ENCODE peak calls at places on chromosomes 12 and 14, in seven cellular contexts. One of them, this sample, is unnamed.

GRCh38 chr12:5648692-5649338 is 216.9 kb downstream of the NTF3 start:
- DNase-seq in gastrocnemius medialis: no peak
- DNase-seq in heart right ventricle: no peak
- DNase-seq in spleen: no peak
- DNase-seq in sigmoid colon: no peak
- DNase-seq in neuronal stem cell: peak; percentile 43
- DNase-seq in transverse colon: no peak
- DNase-seq in this sample: peak; percentile 30

GRCh38 chr12:95003921-95004272 is 400 bp upstream of the NDUFA12 start:
- DNase-seq in neuronal stem cell: no peak
- DNase-seq in gastrocnemius medialis: no peak
- DNase-seq in spleen: no peak
- DNase-seq in transverse colon: no peak
- DNase-seq in sigmoid colon: no peak
- DNase-seq in heart right ventricle: no peak
- DNase-seq in this sample: no peak

GRCh38 chr12:46585854-46586621 is 213.5 kb upstream of the SLC38A2 start:
- DNase-seq in spleen: no peak
- DNase-seq in gastrocnemius medialis: no peak
- DNase-seq in transverse colon: peak; percentile 62
- DNase-seq in sigmoid colon: no peak
- DNase-seq in neuronal stem cell: peak; percentile 53
- DNase-seq in heart right ventricle: no peak
- DNase-seq in this sample: no peak

GRCh38 chr14:68785817-68786490 is 6.9 kb downstream of the ZFP36L1 start:
- DNase-seq in sigmoid colon: peak; percentile 78
- DNase-seq in neuronal stem cell: no peak
- DNase-seq in gastrocnemius medialis: no peak
- DNase-seq in spleen: peak; percentile 72
- DNase-seq in transverse colon: peak; percentile 34
- DNase-seq in heart right ventricle: no peak
- DNase-seq in this sample: peak; percentile 63

GRCh38 chr12:71702590-71702989 is 16.7 kb downstream of the TMEM19 start:
- DNase-seq in neuronal stem cell: no peak
- DNase-seq in transverse colon: no peak
- DNase-seq in sigmoid colon: no peak
- DNase-seq in heart right ventricle: no peak
- DNase-seq in gastrocnemius medialis: no peak
- DNase-seq in spleen: no peak
- DNase-seq in this sample: no peak

GRCh38 chr12:76810690-76811434 is 46.9 kb downstream of the ZDHHC17 start:
- DNase-seq in gastrocnemius medialis: no peak
- DNase-seq in spleen: no peak
- DNase-seq in transverse colon: no peak
- DNase-seq in heart right ventricle: no peak
- DNase-seq in sigmoid colon: no peak
- DNase-seq in neuronal stem cell: no peak
- DNase-seq in this sample: no peak

GRCh38 chr12:127262658-127263057 is 1004.3 kb upstream of the TMEM132C start:
- DNase-seq in spleen: no peak
- DNase-seq in heart right ventricle: no peak
- DNase-seq in gastrocnemius medialis: no peak
- DNase-seq in transverse colon: no peak
- DNase-seq in neuronal stem cell: no peak
- DNase-seq in sigmoid colon: no peak
- DNase-seq in this sample: no peak

GRCh38 chr12:99907210-99907609 is 77.5 kb downstream of the ANKS1B start:
- DNase-seq in transverse colon: no peak
- DNase-seq in neuronal stem cell: no peak
- DNase-seq in sigmoid colon: no peak
- DNase-seq in heart right ventricle: no peak
- DNase-seq in gastrocnemius medialis: no peak
- DNase-seq in spleen: no peak
- DNase-seq in this sample: no peak

GRCh38 chr14:67335781-67336180 is 23.8 kb downstream of the ATP6V1D start:
- DNase-seq in transverse colon: no peak
- DNase-seq in neuronal stem cell: no peak
- DNase-seq in gastrocnemius medialis: no peak
- DNase-seq in heart right ventricle: no peak
- DNase-seq in sigmoid colon: no peak
- DNase-seq in spleen: no peak
- DNase-seq in this sample: no peak

GRCh38 chr14:48983355-48983888 is 602.8 kb downstream of the RPS29 start:
- DNase-seq in spleen: no peak
- DNase-seq in sigmoid colon: no peak
- DNase-seq in heart right ventricle: no peak
- DNase-seq in neuronal stem cell: no peak
- DNase-seq in gastrocnemius medialis: no peak
- DNase-seq in transverse colon: no peak
- DNase-seq in this sample: no peak

GRCh38 chr14:100546051-100546443 is 41.2 kb downstream of the BEGAIN start:
- DNase-seq in transverse colon: no peak
- DNase-seq in gastrocnemius medialis: no peak
- DNase-seq in sigmoid colon: no peak
- DNase-seq in spleen: no peak
- DNase-seq in neuronal stem cell: no peak
- DNase-seq in heart right ventricle: peak; percentile 41
- DNase-seq in this sample: no peak

GRCh38 chr12:88266851-88267360 is 124.8 kb downstream of the TMTC3 start:
- DNase-seq in heart right ventricle: no peak
- DNase-seq in transverse colon: no peak
- DNase-seq in sigmoid colon: no peak
- DNase-seq in gastrocnemius medialis: no peak
- DNase-seq in spleen: no peak
- DNase-seq in neuronal stem cell: no peak
- DNase-seq in this sample: no peak

GRCh38 chr12:120720234-120720968 is 5.2 kb upstream of the ACADS start:
- DNase-seq in sigmoid colon: peak; percentile 73
- DNase-seq in transverse colon: no peak
- DNase-seq in spleen: peak; percentile 33
- DNase-seq in heart right ventricle: no peak
- DNase-seq in neuronal stem cell: no peak
- DNase-seq in gastrocnemius medialis: peak; percentile 64
- DNase-seq in this sample: no peak

GRCh38 chr14:106665814-106666213 is 1139.4 kb downstream of the TMEM121 start:
- DNase-seq in spleen: no peak
- DNase-seq in heart right ventricle: no peak
- DNase-seq in sigmoid colon: no peak
- DNase-seq in transverse colon: no peak
- DNase-seq in neuronal stem cell: no peak
- DNase-seq in gastrocnemius medialis: no peak
- DNase-seq in this sample: no peak

GRCh38 chr14:60111732-60112131 is 20.0 kb downstream of the PCNX4 start:
- DNase-seq in neuronal stem cell: no peak
- DNase-seq in heart right ventricle: no peak
- DNase-seq in transverse colon: no peak
- DNase-seq in spleen: no peak
- DNase-seq in gastrocnemius medialis: no peak
- DNase-seq in sigmoid colon: no peak
- DNase-seq in this sample: no peak
- H3K4me3 ChIP-seq in neuronal stem cell: no peak overlapping the region
- H3K4me3 ChIP-seq in heart right ventricle: no peak overlapping the region
- H3K4me3 ChIP-seq in transverse colon: no peak overlapping the region
- H3K4me3 ChIP-seq in spleen: no peak overlapping the region
- H3K4me3 ChIP-seq in gastrocnemius medialis: no peak overlapping the region
- H3K4me3 ChIP-seq in sigmoid colon: no peak overlapping the region
- H3K4me3 ChIP-seq in this sample: no peak overlapping the region

GRCh38 chr12:64718649-64719048 is 40.6 kb downstream of the GNS start:
- DNase-seq in sigmoid colon: no peak
- DNase-seq in spleen: no peak
- DNase-seq in gastrocnemius medialis: no peak
- DNase-seq in neuronal stem cell: no peak
- DNase-seq in transverse colon: no peak
- DNase-seq in heart right ventricle: no peak
- DNase-seq in this sample: no peak

GRCh38 chr12:64720884-64721283 is 38.3 kb downstream of the GNS start:
- DNase-seq in heart right ventricle: no peak
- DNase-seq in spleen: no peak
- DNase-seq in gastrocnemius medialis: no peak
- DNase-seq in transverse colon: no peak
- DNase-seq in neuronal stem cell: no peak
- DNase-seq in sigmoid colon: no peak
- DNase-seq in this sample: no peak

GRCh38 chr12:64723630-64724029 is 35.6 kb downstream of the GNS start:
- DNase-seq in transverse colon: no peak
- DNase-seq in sigmoid colon: no peak
- DNase-seq in neuronal stem cell: no peak
- DNase-seq in heart right ventricle: no peak
- DNase-seq in gastrocnemius medialis: no peak
- DNase-seq in spleen: no peak
- DNase-seq in this sample: no peak

GRCh38 chr12:64722835-64723234 is 36.4 kb downstream of the GNS start:
- DNase-seq in neuronal stem cell: no peak
- DNase-seq in heart right ventricle: no peak
- DNase-seq in spleen: no peak
- DNase-seq in gastrocnemius medialis: no peak
- DNase-seq in sigmoid colon: no peak
- DNase-seq in transverse colon: no peak
- DNase-seq in this sample: no peak

DNA sequence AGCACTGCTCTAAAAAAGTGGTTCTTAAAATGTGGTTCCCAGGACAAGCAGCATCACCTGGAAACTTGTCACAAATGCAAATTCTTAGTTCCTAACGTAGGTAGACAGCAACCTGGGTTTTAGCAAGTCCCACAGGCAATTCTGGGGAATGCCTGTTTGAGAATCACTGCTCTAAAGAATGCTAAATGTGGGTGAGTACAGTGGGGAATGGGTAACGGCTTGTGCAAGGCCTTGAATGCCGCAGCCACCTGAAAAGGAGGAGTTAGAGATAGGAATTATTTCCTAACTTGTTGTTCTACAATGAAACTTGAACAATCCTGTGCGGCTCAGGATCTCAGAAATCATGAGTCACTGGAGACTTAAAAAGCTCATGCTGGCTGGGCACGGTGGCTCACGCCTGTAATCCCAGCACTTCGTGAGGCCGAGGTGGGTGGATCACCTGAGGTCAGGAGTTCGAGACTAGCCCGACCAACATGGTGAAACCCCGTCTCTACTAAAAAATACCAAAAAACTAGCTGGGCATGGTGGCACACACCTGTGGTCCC is 34.9 kb downstream of the GNS start:
- DNase-seq in gastrocnemius medialis: no peak
- DNase-seq in sigmoid colon: no peak
- DNase-seq in heart right ventricle: no peak
- DNase-seq in transverse colon: no peak
- DNase-seq in spleen: no peak
- DNase-seq in neuronal stem cell: no peak
- DNase-seq in this sample: no peak
- H3K27ac ChIP-seq in gastrocnemius medialis: no peak overlapping the region
- H3K27ac ChIP-seq in sigmoid colon: no peak overlapping the region
- H3K27ac ChIP-seq in heart right ventricle: no peak overlapping the region
- H3K27ac ChIP-seq in transverse colon: no peak overlapping the region
- H3K27ac ChIP-seq in spleen: no peak overlapping the region
- H3K27ac ChIP-seq in neuronal stem cell: no peak overlapping the region
- H3K27ac ChIP-seq in this sample: no peak overlapping the region

DNA sequence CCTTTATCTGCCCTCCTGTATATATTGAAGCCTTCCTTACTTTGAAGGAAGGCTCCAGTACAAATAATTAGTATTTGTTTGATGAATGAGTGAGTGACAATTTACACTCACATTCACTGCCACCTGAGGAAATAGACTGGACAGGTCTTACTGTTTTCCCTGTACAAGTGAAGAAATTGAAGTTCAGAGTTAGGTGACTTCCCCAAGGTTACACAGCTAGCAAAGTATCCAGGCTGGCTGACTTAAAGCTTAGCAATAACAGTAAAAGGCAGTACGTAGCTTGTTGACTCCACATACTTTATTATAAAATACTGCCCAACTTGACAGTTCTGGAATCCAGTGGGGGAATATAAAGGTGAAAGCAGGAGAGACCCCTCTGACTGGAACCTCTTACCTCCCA is 2.6 kb upstream of the KRT18 start:
- DNase-seq in neuronal stem cell: no peak
- DNase-seq in gastrocnemius medialis: no peak
- DNase-seq in heart right ventricle: no peak
- DNase-seq in transverse colon: no peak
- DNase-seq in sigmoid colon: no peak
- DNase-seq in spleen: no peak
- DNase-seq in this sample: no peak
- H3K4me1 ChIP-seq in neuronal stem cell: peaks cover 37% of the 10 kb centered on the region
- H3K4me1 ChIP-seq in gastrocnemius medialis: no peaks in the 10 kb centered on the region
- H3K4me1 ChIP-seq in heart right ventricle: peaks cover 6% of the 10 kb centered on the region
- H3K4me1 ChIP-seq in transverse colon: peaks cover 15% of the 10 kb centered on the region
- H3K4me1 ChIP-seq in sigmoid colon: peaks cover 8% of the 10 kb centered on the region
- H3K4me1 ChIP-seq in spleen: peaks cover 11% of the 10 kb centered on the region
- H3K4me1 ChIP-seq in this sample: peaks cover 38% of the 10 kb centered on the region

DNA sequence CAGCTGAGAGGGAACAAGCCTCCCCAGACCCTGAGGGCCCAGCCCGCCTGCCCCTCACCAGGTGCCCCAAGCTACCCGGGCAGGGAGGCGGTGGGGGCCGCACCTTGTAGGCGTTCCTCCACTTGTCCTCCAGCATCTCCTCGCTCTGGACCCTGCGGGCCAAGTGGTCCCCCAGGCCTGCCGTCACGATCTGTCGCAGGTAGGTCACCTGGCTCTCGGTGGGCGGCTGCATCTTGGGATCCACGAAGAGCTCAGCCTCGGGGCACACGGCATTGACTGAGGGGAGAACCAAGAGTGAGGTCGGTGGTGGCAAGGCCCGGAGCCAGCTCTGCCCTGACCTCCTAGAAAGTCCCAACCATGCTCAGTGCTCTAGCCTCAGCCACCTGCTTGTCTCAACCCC is 36.6 kb downstream of the DHX37 start:
- DNase-seq in transverse colon: no peak
- DNase-seq in sigmoid colon: no peak
- DNase-seq in heart right ventricle: no peak
- DNase-seq in neuronal stem cell: no peak
- DNase-seq in gastrocnemius medialis: no peak
- DNase-seq in spleen: no peak
- DNase-seq in this sample: no peak
- H3K4me3 ChIP-seq in transverse colon: no peak overlapping the region
- H3K4me3 ChIP-seq in sigmoid colon: no peak overlapping the region
- H3K4me3 ChIP-seq in heart right ventricle: no peak overlapping the region
- H3K4me3 ChIP-seq in neuronal stem cell: no peak overlapping the region
- H3K4me3 ChIP-seq in gastrocnemius medialis: no peak overlapping the region
- H3K4me3 ChIP-seq in spleen: no peak overlapping the region
- H3K4me3 ChIP-seq in this sample: no peak overlapping the region

DNA sequence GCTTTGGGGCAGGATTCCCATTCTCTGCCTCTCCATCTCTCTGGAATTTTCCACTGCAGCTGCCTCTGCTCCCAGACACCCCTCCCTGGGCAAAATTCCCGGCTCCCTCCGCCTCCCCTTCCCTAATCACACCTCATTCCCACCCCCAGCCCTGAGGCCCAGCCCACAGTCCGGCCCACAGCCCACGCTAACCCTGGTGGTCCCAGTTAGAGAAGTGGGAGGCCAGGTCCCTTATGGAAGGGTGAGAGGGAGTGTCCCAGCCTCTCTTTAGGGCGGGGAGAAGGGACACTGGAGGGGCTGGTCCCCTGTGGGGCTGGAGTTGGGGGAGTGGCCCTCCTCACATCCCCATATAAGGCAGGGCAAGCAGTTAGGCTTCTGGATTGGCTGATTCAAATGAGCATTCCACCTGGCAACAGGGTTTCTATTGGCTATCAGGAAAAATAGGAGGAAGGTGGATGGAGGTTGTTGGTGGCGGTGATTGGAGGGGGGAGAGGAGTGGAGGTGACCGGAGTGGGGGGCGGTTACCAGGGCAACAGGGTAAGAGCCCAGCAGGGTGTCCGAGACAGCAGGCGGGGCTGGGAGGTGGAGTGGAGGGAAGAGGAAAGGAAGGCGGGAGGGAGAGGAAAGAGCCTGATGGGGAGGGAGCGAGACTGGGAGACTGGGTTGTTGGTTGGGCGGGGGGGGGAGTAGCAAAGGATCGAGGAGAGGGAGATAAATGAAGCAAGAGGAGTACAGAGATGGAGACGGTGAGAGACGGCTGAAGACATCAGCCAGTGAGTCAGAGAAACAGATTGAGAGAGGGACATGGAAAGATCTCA is 1.9 kb upstream of the PTMS start:
- DNase-seq in spleen: peak; percentile 85
- DNase-seq in sigmoid colon: peak; percentile 99
- DNase-seq in gastrocnemius medialis: peak; percentile 83
- DNase-seq in heart right ventricle: peak; percentile 93
- DNase-seq in transverse colon: peak; percentile 89
- DNase-seq in neuronal stem cell: peak; percentile 99
- DNase-seq in this sample: peak; percentile 95
- H3K27ac ChIP-seq in spleen: peak overlapping the region; percentile 81
- H3K27ac ChIP-seq in sigmoid colon: peak overlapping the region; percentile 93
- H3K27ac ChIP-seq in gastrocnemius medialis: peak overlapping the region; percentile 81
- H3K27ac ChIP-seq in heart right ventricle: peak overlapping the region; percentile 98
- H3K27ac ChIP-seq in transverse colon: peak overlapping the region; percentile 93
- H3K27ac ChIP-seq in neuronal stem cell: peak overlapping the region; percentile 98
- H3K27ac ChIP-seq in this sample: peak overlapping the region; percentile 80